ENCODE peak calls at places on chromosomes 12 and 14, in nine cellular contexts. P is HT1080; R is activated CD4-positive, alpha-beta T cell treated with anti-CD3 and anti-CD28 coated beads for 48 hours; F is SHP77; L is C1 segment of cervical spinal cord; Q is astrocyte of the hippocampus; D is HTR-8/SVneo; Z is sciatic nerve; O is activated T-cell treated with anti-CD3 and anti-CD28 coated beads, Interleukin-2, amount 50 U/mL, for 72 hours. I is an unnamed sample.

GRCh38 chr14:102907980-102908730 is 14.3 kb upstream of the AMN start:
- DNase-seq in P (no peak), D (no peak), Z (no peak), R (no peak), Q (no peak), F (no peak), L (no peak), O (no peak), I (no peak)

GRCh38 chr12:79848321-79848720 is 86.6 kb downstream of the PPP1R12A start:
- DNase-seq in F (no peak), P (no peak), L (no peak), R (no peak), Z (no peak), D (no peak), O (no peak), Q (no peak), I (no peak)

GRCh38 chr12:132014915-132015280 is 65.2 kb downstream of the EP400 start:
- DNase-seq in Q (peak), O (no peak), D (no peak), L (no peak), Z (peak), R (no peak), P (no peak), F (no peak), I (no peak)

GRCh38 chr14:65351493-65352224 is 60.9 kb upstream of the FUT8 start:
- DNase-seq in L (no peak), D (no peak), P (no peak), Z (no peak), O (no peak), R (no peak), Q (no peak), F (no peak), I (no peak)

GRCh38 chr12:65121049-65121955 is at the start of gene WIF1:
- DNase-seq in L (no peak), O (peak), P (no peak), F (no peak), Z (no peak), Q (peak), D (peak), R (peak), I (peak)

GRCh38 chr12:16153273-16153672 is 124.2 kb downstream of the SLC15A5 start:
- DNase-seq in Z (no peak), D (no peak), Q (no peak), O (no peak), R (no peak), P (no peak), L (no peak), F (no peak), I (no peak)

GRCh38 chr12:63400746-63401145 is 249.7 kb upstream of the AVPR1A start:
- DNase-seq in Q (peak), Z (no peak), D (no peak), O (no peak), P (peak), L (no peak), F (peak), R (no peak), I (peak)

GRCh38 chr12:3594966-3595365 is 104.0 kb downstream of the PRMT8 start:
- DNase-seq in Q (no peak), O (no peak), F (no peak), P (no peak), Z (no peak), L (no peak), R (no peak), D (no peak), I (no peak)

I was measured in Daoy.